ENCODE peak calls at places on chromosomes 1 and 21, in four cellular contexts. Z, F, U and A are unnamed samples.

GRCh38 chr21:41167348-41168342 is at the start of gene BACE2:
- DNase-seq in U (peak), Z (peak), F (peak), A (peak)

GRCh38 chr1:71046891-71047634 is 553 bp downstream of the PTGER3 start:
- DNase-seq in U (peak), Z (peak), F (peak), A (peak)

GRCh38 chr1:7553042-7553690 is 217.9 kb upstream of the VAMP3 start:
- DNase-seq in Z (no peak), F (peak), U (no peak), A (no peak)

GRCh38 chr1:218390625-218391024 is 45.5 kb downstream of the TGFB2 start:
- DNase-seq in F (no peak), Z (no peak), U (no peak), A (no peak)

GRCh38 chr1:160217466-160218165 is 12.4 kb downstream of the PEA15 start:
- DNase-seq in F (no peak), Z (no peak), U (no peak), A (no peak)

GRCh38 chr1:210751911-210752310 is 382.0 kb downstream of the KCNH1 start:
- DNase-seq in Z (no peak), F (no peak), U (no peak), A (no peak)

GRCh38 chr1:5099558-5099957 is 445.1 kb downstream of the AJAP1 start:
- DNase-seq in F (no peak), U (no peak), Z (no peak), A (no peak)

GRCh38 chr1:236523704-236524141 is at the start of gene LGALS8:
- DNase-seq in U (peak), Z (peak), F (peak), A (peak)

GRCh38 chr1:94031591-94031990 is 89.4 kb downstream of the ABCA4 start:
- DNase-seq in U (no peak), F (no peak), Z (no peak), A (no peak)